ENCODE peak calls at places on chromosomes 11 and 22, in five cellular contexts. O, N, F, T and X are unnamed samples.

GRCh38 chr11:66858939-66859685 is 2.2 kb downstream of the LRFN4 start:
- DNase-seq in O (no peak), N (no peak), F (no peak), T (no peak), X (no peak)

GRCh38 chr22:38494939-38495338 is 11.2 kb downstream of the DDX17 start:
- DNase-seq in O (no peak), N (no peak), F (no peak), T (no peak), X (no peak)

GRCh38 chr22:49996532-49997220 is 15.9 kb downstream of the IL17REL start:
- DNase-seq in O (no peak), N (no peak), F (no peak), T (no peak), X (no peak)

GRCh38 chr11:81159900-81160299 is 1573.8 kb downstream of the FAM181B start:
- DNase-seq in O (no peak), N (no peak), F (no peak), T (no peak), X (no peak)

GRCh38 chr11:123434911-123435310 is 4.8 kb downstream of the GRAMD1B start:
- DNase-seq in O (no peak), N (no peak), F (peak), T (no peak), X (no peak)

GRCh38 chr22:49023879-49024774 is 803.5 kb downstream of the BRD1 start:
- DNase-seq in O (no peak), N (no peak), F (no peak), T (no peak), X (no peak)

GRCh38 chr11:26201411-26201810 is 130.5 kb upstream of the ANO3 start:
- DNase-seq in O (no peak), N (no peak), F (no peak), T (no peak), X (no peak)

GRCh38 chr22:30079952-30080533 is at the start of gene HORMAD2:
- DNase-seq in O (no peak), N (no peak), F (peak), T (no peak), X (no peak)

GRCh38 chr22:20545681-20546521 is 38.5 kb downstream of the MED15 start:
- DNase-seq in O (no peak), N (no peak), F (no peak), T (no peak), X (no peak)

GRCh38 chr11:26335903-26336302 is 4.0 kb downstream of the ANO3 start:
- DNase-seq in O (no peak), N (no peak), F (no peak), T (no peak), X (no peak)

GRCh38 chr11:102630598-102631448 is 5.7 kb upstream of the MMP20 start:
- DNase-seq in O (no peak), N (no peak), F (no peak), T (no peak), X (no peak)

GRCh38 chr11:119509277-119509841 is 86.4 kb upstream of the THY1 start:
- DNase-seq in O (no peak), N (no peak), F (no peak), T (no peak), X (no peak)

GRCh38 chr11:69884751-69885150 is 65.5 kb upstream of the FGF3 start:
- DNase-seq in O (no peak), N (no peak), F (no peak), T (no peak), X (no peak)

GRCh38 chr11:65865550-65866172 is 5.4 kb downstream of the MUS81 start:
- DNase-seq in O (no peak), N (no peak), F (no peak), T (no peak), X (no peak)